ENCODE peak calls at places on chromosomes 7 and 10, in six cellular contexts. O is spleen, G is right lobe of liver, V is sigmoid colon, K is transverse colon, M is K562. A is an unnamed sample. For H3K27me3, the result is how much of the 10 kb centered on the place peaks cover.

GRCh38 chr10:118036281-118036875 is 10.4 kb downstream of the RAB11FIP2 start:
- DNase-seq in G (no peak), O (no peak), M (no peak), V (no peak), K (no peak), A (no peak)

GRCh38 chr7:90910136-90910535 is 314.0 kb downstream of the CDK14 start:
- DNase-seq in G (no peak), O (no peak), V (no peak), K (no peak), M (no peak), A (no peak)

GRCh38 chr10:95524358-95525032 is 36.7 kb downstream of the SORBS1 start:
- DNase-seq in K (peak), G (no peak), V (no peak), M (no peak), O (no peak), A (no peak)

GRCh38 chr10:103921248-103921647 is 3.3 kb upstream of the STN1 start:
- DNase-seq in K (no peak), V (no peak), G (no peak), O (no peak), M (no peak), A (no peak)

GRCh38 chr10:101322266-101323151 is 31.5 kb upstream of the BTRC start:
- DNase-seq in K (no peak), O (no peak), G (no peak), M (no peak), V (no peak), A (no peak)

GRCh38 chr7:108157606-108158330 is 27.6 kb upstream of the LAMB4 start:
- DNase-seq in V (no peak), O (no peak), M (no peak), K (no peak), G (no peak), A (no peak)

GRCh38 chr10:95860486-95861040 is 47.2 kb upstream of the CC2D2B start:
- DNase-seq in G (no peak), K (no peak), M (no peak), V (no peak), O (no peak), A (no peak)

GRCh38 chr10:28089467-28089866 is 90.6 kb upstream of the ODAD2 start:
- DNase-seq in G (no peak), O (no peak), V (no peak), M (no peak), K (no peak), A (no peak)

GRCh38 chr10:121949052-121949451 is 21.2 kb upstream of the ATE1 start:
- DNase-seq in O (no peak), K (no peak), V (no peak), G (no peak), M (no peak), A (no peak)

GRCh38 chr7:91164948-91165845 is 99.0 kb upstream of the FZD1 start:
- DNase-seq in M (no peak), V (no peak), G (no peak), K (no peak), O (no peak), A (no peak)

GRCh38 chr7:151725844-151726770 is 150.8 kb downstream of the PRKAG2 start:
- DNase-seq in K (no peak), O (no peak), V (no peak), G (no peak), M (no peak), A (no peak)

GRCh38 chr7:67552738-67553137 is 556.1 kb downstream of the TYW1 start:
- DNase-seq in V (no peak), M (peak), G (no peak), K (no peak), O (no peak), A (no peak)

GRCh38 chr7:150357277-150357676 is 11.3 kb upstream of the REPIN1 start:
- DNase-seq in G (no peak), V (peak), M (no peak), O (peak), K (no peak), A (no peak)

GRCh38 chr7:128832880-128833147 is 2.6 kb downstream of the FLNC start:
- DNase-seq in M (no peak), K (no peak), O (no peak), G (no peak), V (no peak), A (no peak)

GRCh38 chr7:137760111-137760510 is 86.7 kb downstream of the DGKI start:
- DNase-seq in M (no peak), G (no peak), K (no peak), O (no peak), V (no peak), A (no peak)

GRCh38 chr10:43211030-43211429 is 55.8 kb downstream of the RASGEF1A start:
- DNase-seq in G (no peak), M (peak), O (peak), K (no peak), V (peak), A (no peak)

GRCh38 chr10:7157091-7157490 is 253.7 kb downstream of the SFMBT2 start:
- DNase-seq in M (no peak), O (no peak), G (no peak), K (no peak), V (no peak), A (no peak)

GRCh38 chr10:15213461-15213861 is 45.0 kb upstream of the NMT2 start:
- DNase-seq in M (no peak), K (no peak), V (no peak), G (no peak), O (no peak), A (no peak)

GRCh38 chr7:70457477-70458194 is 674.3 kb upstream of the GALNT17 start:
- DNase-seq in O (no peak), V (no peak), G (no peak), M (no peak), K (no peak), A (no peak)

GRCh38 chr10:24851595-24851994 is 100.8 kb downstream of the PRTFDC1 start:
- DNase-seq in K (peak), V (no peak), M (no peak), G (no peak), O (no peak), A (no peak)

GRCh38 chr7:44989132-44989531 is 10.3 kb upstream of the MYO1G start:
- DNase-seq in M (no peak), K (no peak), G (no peak), V (no peak), O (no peak), A (no peak)

GRCh38 chr10:29980084-29980483 is 79.3 kb downstream of the JCAD start:
- DNase-seq in M (no peak), O (no peak), K (no peak), G (no peak), V (no peak), A (peak)

GRCh38 chr7:133051066-133051465 is 30.8 kb downstream of the CHCHD3 start:
- DNase-seq in V (no peak), O (no peak), G (no peak), M (peak), K (no peak), A (no peak)

GRCh38 chr7:38451840-38452239 is 178.4 kb upstream of the TARP start:
- DNase-seq in K (no peak), M (peak), G (no peak), O (no peak), V (no peak), A (no peak)

GRCh38 chr10:112813866-112814596 is 136.0 kb upstream of the TCF7L2 start:
- DNase-seq in V (no peak), K (no peak), O (no peak), M (no peak), G (no peak), A (no peak)

GRCh38 chr10:104293021-104293420 is 24.0 kb downstream of the GSTO2 start:
- DNase-seq in K (no peak), V (no peak), M (no peak), G (no peak), O (no peak), A (no peak)

GRCh38 chr10:124746992-124747391 is 2.8 kb upstream of the FAM53B start:
- DNase-seq in V (no peak), O (no peak), M (no peak), G (no peak), K (no peak), A (no peak)

GRCh38 chr7:148306759-148307158 is 283.8 kb upstream of the C7orf33 start:
- DNase-seq in O (no peak), V (no peak), K (no peak), G (no peak), M (no peak), A (no peak)

GRCh38 chr7:376306-376969 is 86.5 kb downstream of the FOXL3 start:
- DNase-seq in K (peak), V (no peak), M (no peak), O (peak), G (peak), A (no peak)

GRCh38 chr10:130968964-130969363 is 342.6 kb downstream of the TCERG1L start:
- DNase-seq in O (no peak), M (no peak), K (no peak), V (no peak), G (no peak), A (no peak)

GRCh38 chr7:151279868-151280267 is 31.4 kb upstream of the SMARCD3 start:
- DNase-seq in O (no peak), K (no peak), G (no peak), M (no peak), V (no peak), A (no peak)

GRCh38 chr7:74544706-74545469 is 91.2 kb downstream of the GTF2IRD1 start:
- DNase-seq in M (peak), K (peak), O (no peak), V (no peak), G (no peak), A (no peak)

GRCh38 chr10:106682175-106682574 is 482.3 kb downstream of the SORCS1 start:
- DNase-seq in K (no peak), G (no peak), O (no peak), M (no peak), V (no peak), A (no peak)

GRCh38 chr7:1769286-1770200 is 99.5 kb downstream of the ELFN1 start:
- DNase-seq in O (no peak), K (no peak), M (no peak), V (no peak), G (no peak), A (no peak)

GRCh38 chr10:49397036-49397999 is 1.4 kb upstream of the DRGX start:
- DNase-seq in M (no peak), V (no peak), O (no peak), K (no peak), G (no peak), A (no peak)

GRCh38 chr7:76281006-76281705 is 21.3 kb upstream of the HSPB1 start:
- DNase-seq in V (no peak), O (no peak), K (no peak), M (no peak), G (no peak), A (no peak)

GRCh38 chr10:13536674-13537366 is 8.0 kb upstream of the BEND7 start:
- DNase-seq in G (peak), O (peak), K (peak), M (peak), V (no peak), A (peak)

GRCh38 chr10:114571316-114571999 is 86.6 kb downstream of the ABLIM1 start:
- DNase-seq in V (no peak), G (no peak), O (no peak), K (peak), M (no peak), A (no peak)

GRCh38 chr10:114576716-114577115 is 81.4 kb downstream of the ABLIM1 start:
- DNase-seq in V (no peak), K (no peak), M (no peak), G (no peak), O (no peak), A (no peak)

GRCh38 chr10:114576132-114576487 is 82.0 kb downstream of the ABLIM1 start:
- DNase-seq in G (no peak), V (no peak), K (no peak), M (no peak), O (no peak), A (no peak)

GRCh38 chr10:114575417-114576131 is 82.5 kb downstream of the ABLIM1 start:
- DNase-seq in K (no peak), V (no peak), O (no peak), G (peak), M (no peak), A (no peak)

GRCh38 chr10:114573330-114574045 is 84.6 kb downstream of the ABLIM1 start:
- DNase-seq in G (no peak), V (no peak), O (no peak), K (no peak), M (no peak), A (no peak)
- H3K27me3 ChIP-seq in G (under half), V (under half), O (under half), K (under half), M (under half), A (under half)

DNA sequence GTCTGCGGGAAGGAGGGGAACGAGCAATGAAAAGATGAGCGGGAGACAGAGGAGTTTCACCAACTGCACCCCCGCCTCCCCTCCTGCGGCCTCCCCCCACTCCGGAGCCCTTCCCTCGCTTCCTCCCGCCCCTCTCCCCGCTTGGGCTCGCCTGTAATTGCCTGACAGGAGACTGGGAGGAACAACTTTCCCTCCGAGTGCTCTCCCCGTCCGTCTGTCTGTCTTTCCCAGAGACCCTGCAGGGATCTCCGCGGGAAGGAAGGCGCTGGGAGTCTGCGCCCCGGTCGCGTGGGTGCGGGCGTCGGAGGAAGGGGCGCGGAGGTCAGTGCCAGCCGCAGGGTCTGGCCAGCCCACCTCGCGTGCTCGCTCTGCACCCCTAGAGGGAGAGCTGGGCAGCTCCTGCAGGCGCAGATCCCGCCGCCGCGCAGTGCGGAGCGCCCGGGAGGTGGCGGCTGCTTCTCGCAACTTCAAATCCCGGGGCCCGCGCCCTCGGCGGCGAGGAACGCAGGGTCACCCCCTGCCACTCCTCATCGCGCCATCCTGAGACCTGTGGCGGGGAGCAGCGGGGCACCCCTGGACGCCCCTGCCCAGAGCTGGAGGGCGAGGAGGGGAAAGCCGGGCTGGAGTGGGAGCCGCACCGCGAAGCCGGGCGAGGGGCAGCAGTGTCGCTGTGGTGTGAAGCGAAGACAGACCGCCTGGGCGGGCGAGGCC is 527 bp upstream of the NRP1 start:
- DNase-seq in K (peak), M (no peak), G (peak), V (peak), O (peak), A (peak)
- TF ChIP-seq POLR2A in K (peak), M (no peak), G (peak), V (no peak), O (no peak), A (peak)

GRCh38 chr10:133169173-133169947 is 9.3 kb downstream of the KNDC1 start:
- DNase-seq in M (no peak), G (peak), O (no peak), V (peak), K (no peak), A (peak)
- H3K27me3 ChIP-seq in M (half or more), G (under half), O (under half), V (under half), K (under half), A (under half)

DNA sequence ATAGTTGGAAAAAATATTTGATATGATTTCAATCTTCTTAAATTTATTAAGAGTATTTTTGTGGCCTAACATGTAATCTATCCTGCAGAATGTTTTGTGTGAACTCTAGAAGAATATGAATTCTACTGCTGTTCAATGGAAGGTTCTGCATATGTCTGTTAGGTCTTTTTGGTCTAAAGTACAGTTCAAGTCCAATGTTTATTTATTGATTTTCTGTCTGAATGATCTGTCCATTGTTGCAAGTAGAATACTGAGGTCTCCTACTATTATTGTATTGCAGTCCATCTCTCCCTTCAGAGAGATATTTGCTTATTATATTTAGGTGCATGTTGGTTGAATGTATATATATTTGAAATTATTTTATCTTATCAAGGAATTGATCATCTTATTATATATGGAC is 18.9 kb upstream of the DYNC1I1 start:
- DNase-seq in K (no peak), O (no peak), V (no peak), M (no peak), G (no peak), A (no peak)
- TF ChIP-seq POLR2A in K (no peak), O (no peak), V (no peak), M (no peak), G (no peak), A (no peak)

GRCh38 chr7:157406971-157407370 is 70.2 kb downstream of the DNAJB6 start:
- DNase-seq in V (no peak), O (no peak), K (no peak), G (no peak), M (no peak), A (no peak)
- H3K27me3 ChIP-seq in V (under half), O (under half), K (under half), G (under half), M (under half), A (under half)

DNA sequence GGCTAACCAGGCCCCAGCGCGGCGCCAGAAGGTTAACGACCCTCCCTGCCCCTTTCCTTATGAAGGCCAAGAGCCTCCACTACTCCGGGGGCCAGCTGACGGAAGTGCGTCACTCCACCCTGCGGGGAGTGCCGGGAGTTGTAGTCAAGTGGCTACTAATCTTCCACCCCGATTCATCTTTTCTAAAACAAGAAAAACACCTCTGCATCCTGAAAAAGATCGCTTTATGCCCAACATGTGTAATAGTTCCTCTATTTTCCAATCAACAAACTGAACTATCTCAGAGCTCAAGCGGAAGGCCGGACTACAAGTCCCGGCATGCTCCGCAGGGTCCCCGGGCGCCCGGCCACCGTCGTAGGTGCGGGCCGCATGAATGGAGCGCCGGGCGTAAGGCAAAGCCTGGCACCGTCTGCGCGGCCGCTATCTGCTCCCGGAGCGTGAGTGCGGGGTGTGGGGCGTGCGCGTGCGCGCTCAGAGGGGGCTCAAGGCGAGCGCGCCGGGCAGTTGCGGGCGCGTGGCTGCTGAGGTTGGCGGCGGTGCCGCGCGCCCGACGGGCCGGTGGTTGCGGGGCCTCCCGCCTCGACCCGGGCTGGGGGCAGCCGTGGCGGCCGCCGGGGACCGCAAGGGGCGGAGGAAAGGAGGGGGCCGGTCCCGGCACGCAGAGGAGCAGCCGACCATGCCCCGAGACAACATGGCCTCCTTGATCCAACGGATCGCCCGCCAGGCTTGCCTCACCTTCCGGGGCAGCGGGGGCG is at the start of gene ADO:
- DNase-seq in G (peak), V (peak), K (peak), O (peak), M (peak), A (peak)
- TF ChIP-seq POLR2A in G (peak), V (peak), K (peak), O (no peak), M (peak), A (peak)

A was measured in heart left ventricle.